ENCODE peak calls at places on chromosomes 5 and 9, in four cellular contexts. X is dorsolateral prefrontal cortex, M is sigmoid colon, N is WTC11. K is an unnamed sample.

GRCh38 chr9:19976226-19976625 is 187.4 kb upstream of the SLC24A2 start:
- DNase-seq in X (no peak), M (no peak), N (no peak), K (no peak)

GRCh38 chr5:115431116-115431515 is 113.5 kb downstream of the FEM1C start:
- DNase-seq in X (no peak), M (no peak), N (no peak), K (no peak)

GRCh38 chr5:55222061-55222818 is 4.9 kb downstream of the MCIDAS start:
- DNase-seq in X (no peak), M (no peak), N (no peak), K (no peak)

GRCh38 chr5:115637507-115637906 is 11.7 kb upstream of the TMED7 start:
- DNase-seq in X (no peak), M (no peak), N (no peak), K (no peak)

GRCh38 chr5:122192883-122193496 is 63.6 kb downstream of the ZNF474 start:
- DNase-seq in X (no peak), M (no peak), N (no peak), K (peak; percentile 51)

GRCh38 chr5:89878733-89879132 is 530.8 kb downstream of the CETN3 start:
- DNase-seq in X (no peak), M (no peak), N (no peak), K (no peak)

GRCh38 chr5:171450423-171451246 is 31.2 kb downstream of the FGF18 start:
- DNase-seq in X (no peak), M (peak; percentile 81), N (peak; percentile 61), K (peak; percentile 56)

GRCh38 chr5:154072782-154073171 is 34.0 kb downstream of the MFAP3 start:
- DNase-seq in X (no peak), M (no peak), N (peak; percentile 16), K (no peak)

GRCh38 chr9:107751522-107752235 is 262.1 kb upstream of the KLF4 start:
- DNase-seq in X (no peak), M (no peak), N (no peak), K (no peak)

GRCh38 chr9:110217656-110218099 is 9.7 kb upstream of the C9orf152 start:
- DNase-seq in X (no peak), M (no peak), N (no peak), K (no peak)

GRCh38 chr9:126461608-126462007 is 135.0 kb downstream of the MVB12B start:
- DNase-seq in X (no peak), M (no peak), N (no peak), K (no peak)

GRCh38 chr5:54087436-54087835 is 222.9 kb downstream of the ARL15 start:
- DNase-seq in X (no peak), M (no peak), N (no peak), K (no peak)

GRCh38 chr5:54900906-54901725 is 84.3 kb downstream of the ESM1 start:
- DNase-seq in X (no peak), M (peak; percentile 89), N (no peak), K (no peak)

GRCh38 chr5:151670953-151671636 is 15.6 kb downstream of the SPARC start:
- DNase-seq in X (no peak), M (no peak), N (no peak), K (no peak)

GRCh38 chr5:66743344-66743743 is 147.2 kb downstream of the MAST4 start:
- DNase-seq in X (no peak), M (no peak), N (no peak), K (no peak)

GRCh38 chr5:174922955-174923354 is 198.6 kb downstream of the MSX2 start:
- DNase-seq in X (no peak), M (no peak), N (no peak), K (no peak)

GRCh38 chr9:127929044-127929979 is 1.3 kb downstream of the PIP5KL1 start:
- DNase-seq in X (no peak), M (no peak), N (no peak), K (no peak)

GRCh38 chr9:77616191-77616590 is 31.9 kb downstream of the GNA14 start:
- DNase-seq in X (no peak), M (no peak), N (no peak), K (no peak)

GRCh38 chr5:146048994-146049703 is 56.2 kb downstream of the PLAC8L1 start:
- DNase-seq in X (peak; percentile 48), M (no peak), N (peak; percentile 64), K (peak; percentile 69)

GRCh38 chr5:138032028-138032571 is 779 bp downstream of the FAM13B start:
- DNase-seq in X (no peak), M (peak; percentile 79), N (peak; percentile 67), K (no peak)

GRCh38 chr5:10018211-10018610 is 231.5 kb downstream of the ATPSCKMT start:
- DNase-seq in X (no peak), M (no peak), N (no peak), K (no peak)

GRCh38 chr5:77871016-77871415 is 94.9 kb upstream of the TBCA start:
- DNase-seq in X (no peak), M (no peak), N (no peak), K (no peak)

GRCh38 chr5:138372225-138372624 is 19.7 kb downstream of the KDM3B start:
- DNase-seq in X (no peak), M (no peak), N (no peak), K (no peak)

GRCh38 chr5:116272281-116272941 is 187.6 kb downstream of the COMMD10 start:
- DNase-seq in X (no peak), M (no peak), N (no peak), K (no peak)

GRCh38 chr9:119722384-119722783 is 353.1 kb upstream of the BRINP1 start:
- DNase-seq in X (no peak), M (no peak), N (no peak), K (no peak)

GRCh38 chr9:113934826-113935676 is 58.9 kb downstream of the ZNF618 start:
- DNase-seq in X (no peak), M (no peak), N (no peak), K (no peak)

GRCh38 chr9:129826759-129827158 is 2.8 kb upstream of the TOR1A start:
- DNase-seq in X (no peak), M (no peak), N (no peak), K (no peak)

GRCh38 chr9:109145062-109145461 is 22.0 kb downstream of the FRRS1L start:
- DNase-seq in X (no peak), M (no peak), N (no peak), K (no peak)

DNA sequence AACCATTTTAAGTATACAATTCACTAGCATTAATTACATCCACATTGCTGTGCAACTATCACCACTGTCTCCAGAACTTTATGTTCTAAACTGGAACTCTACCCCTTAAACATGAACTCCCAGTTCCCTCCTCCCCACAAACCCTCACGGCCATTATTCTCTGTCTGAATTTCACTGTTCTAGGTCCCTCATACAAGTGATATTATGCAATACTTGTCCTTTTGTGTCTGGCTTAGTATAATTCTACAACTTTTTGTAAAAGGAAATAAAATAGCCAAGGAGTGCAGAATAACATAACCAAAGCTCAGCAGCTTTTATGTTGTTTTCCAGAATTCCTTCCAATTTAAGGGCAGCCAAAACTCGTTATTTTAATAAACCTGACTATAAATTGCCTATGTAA is 53.2 kb downstream of the NAA35 start:
- DNase-seq in X (no peak), M (no peak), N (no peak), K (no peak)
- TF ChIP-seq CTCF in X (no peak), M (no peak), N (no peak), K (no peak)

GRCh38 chr5:127909078-127909477 is 174.5 kb upstream of the SLC12A2 start:
- DNase-seq in X (no peak), M (no peak), N (peak; percentile 48), K (peak; percentile 40)
- TF ChIP-seq CTCF in X (peak; percentile 39), M (no peak), N (peak; percentile 27), K (peak; percentile 59)

GRCh38 chr9:136926154-136926704 is 18.3 kb downstream of the FBXW5 start:
- DNase-seq in X (no peak), M (no peak), N (no peak), K (no peak)
- TF ChIP-seq CTCF in X (no peak), M (no peak), N (no peak), K (no peak)

GRCh38 chr9:133742849-133743444 is 4.8 kb upstream of the SARDH start:
- DNase-seq in X (peak; percentile 88), M (peak; percentile 85), N (peak; percentile 96), K (peak; percentile 91)
- TF ChIP-seq CTCF in X (peak; percentile 97), M (peak; percentile 98), N (peak; percentile 100), K (peak; percentile 100)

GRCh38 chr9:70802758-70803436 is 318.5 kb downstream of the TRPM3 start:
- DNase-seq in X (no peak), M (no peak), N (no peak), K (no peak)
- TF ChIP-seq CTCF in X (no peak), M (no peak), N (no peak), K (no peak)

GRCh38 chr9:130934702-130935659 is 4.1 kb downstream of the FIBCD1 start:
- DNase-seq in X (no peak), M (no peak), N (no peak), K (no peak)

GRCh38 chr9:130937146-130938076 is 1.6 kb downstream of the FIBCD1 start:
- DNase-seq in X (no peak), M (no peak), N (no peak), K (no peak)

GRCh38 chr9:130935660-130936271 is 3.3 kb downstream of the FIBCD1 start:
- DNase-seq in X (no peak), M (no peak), N (no peak), K (no peak)

GRCh38 chr9:130938184-130938651 is 829 bp downstream of the FIBCD1 start:
- DNase-seq in X (no peak), M (no peak), N (peak; percentile 46), K (no peak)

DNA sequence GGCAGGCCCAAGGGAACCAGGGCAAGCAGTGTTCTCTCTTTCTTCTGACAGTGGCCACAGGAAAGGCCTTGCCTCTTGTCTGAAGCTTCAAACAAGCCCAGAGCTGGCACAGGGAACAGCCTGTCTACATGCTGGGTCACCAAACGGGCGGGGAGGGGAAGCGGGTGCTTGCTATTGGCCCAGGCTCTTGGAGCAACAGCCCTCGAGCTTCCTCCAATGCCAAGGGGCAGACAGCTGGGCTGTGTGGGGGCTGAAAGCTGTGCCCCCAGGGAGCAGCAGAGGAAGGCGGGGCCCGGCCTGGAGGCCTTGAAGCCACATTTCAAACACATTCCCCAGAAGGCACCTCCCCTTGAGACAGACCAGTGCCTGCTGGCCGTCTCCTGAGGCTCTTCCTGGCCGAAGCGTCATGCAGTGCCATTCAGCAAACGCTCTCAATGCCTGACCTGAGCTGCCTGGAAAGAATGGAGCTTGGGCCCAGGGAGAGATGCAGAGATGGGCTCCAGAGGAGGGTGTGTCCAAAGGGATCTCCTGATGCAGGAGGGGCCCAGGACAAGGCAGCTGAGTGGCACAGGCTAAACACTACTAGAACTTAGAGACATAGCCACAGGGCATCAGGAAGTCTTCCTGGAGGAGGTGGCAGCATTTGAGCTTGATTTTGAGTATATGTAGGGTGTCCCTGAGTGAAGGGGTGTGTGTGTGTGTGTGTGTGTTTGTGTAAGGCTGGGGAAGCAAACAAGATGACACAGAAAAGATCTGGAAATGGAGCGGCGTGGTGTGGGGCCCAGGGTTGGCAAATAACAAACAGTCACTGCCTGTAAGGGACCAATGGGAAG is 2.5 kb downstream of the FIBCD1 start:
- DNase-seq in X (no peak), M (no peak), N (peak; percentile 70), K (no peak)
- TF ChIP-seq CTCF in X (no peak), M (no peak), N (no peak), K (no peak)

GRCh38 chr9:93586290-93587057 is 10.1 kb downstream of the PHF2 start:
- DNase-seq in X (no peak), M (no peak), N (no peak), K (no peak)

GRCh38 chr9:93589688-93590087 is 13.3 kb downstream of the PHF2 start:
- DNase-seq in X (peak; percentile 37), M (no peak), N (no peak), K (no peak)

GRCh38 chr9:93587284-93587650 is 10.9 kb downstream of the PHF2 start:
- DNase-seq in X (no peak), M (no peak), N (no peak), K (no peak)

GRCh38 chr9:93588641-93589609 is 12.5 kb downstream of the PHF2 start:
- DNase-seq in X (peak; percentile 13), M (no peak), N (no peak), K (no peak)

GRCh38 chr9:93587651-93588347 is 11.4 kb downstream of the PHF2 start:
- DNase-seq in X (no peak), M (no peak), N (no peak), K (peak; percentile 38)
- TF ChIP-seq CTCF in X (peak; percentile 21), M (no peak), N (no peak), K (no peak)

K was measured in endothelial cell.